ENCODE peak calls at places on chromosomes 3 and 15, in seven cellular contexts. S is GM20000, W is HCT116, H is upper lobe of right lung, G is MCF 10A, P is type B pancreatic cell, O is heart right ventricle. D is an unnamed sample.

GRCh38 chr3:47247131-47248064 is 35.2 kb downstream of the KIF9 start:
- DNase-seq in S (no peak), W (no peak), H (peak), G (no peak), P (no peak), O (no peak), D (no peak)

GRCh38 chr3:154421067-154421466 is 8.9 kb downstream of the GPR149 start:
- DNase-seq in S (no peak), W (no peak), H (no peak), G (peak), P (no peak), O (no peak), D (no peak)

GRCh38 chr15:92677998-92678397 is 22.4 kb upstream of the FAM174B start:
- DNase-seq in S (no peak), W (no peak), H (no peak), G (no peak), P (no peak), O (no peak), D (no peak)

GRCh38 chr3:37944243-37944955 is 46.2 kb upstream of the VILL start:
- DNase-seq in S (no peak), W (no peak), H (no peak), G (peak), P (no peak), O (no peak), D (no peak)

GRCh38 chr15:83565553-83566159 is 88.3 kb upstream of the ADAMTSL3 start:
- DNase-seq in S (peak), W (peak), H (no peak), G (peak), P (no peak), O (no peak), D (peak)

GRCh38 chr3:112858410-112859069 is 11.9 kb upstream of the CD200R1L start:
- DNase-seq in S (no peak), W (no peak), H (no peak), G (peak), P (no peak), O (no peak), D (no peak)

GRCh38 chr3:24135280-24135679 is 190.2 kb downstream of the NR1D2 start:
- DNase-seq in S (no peak), W (no peak), H (no peak), G (peak), P (no peak), O (no peak), D (no peak)

GRCh38 chr3:183253364-183253960 is 409 bp downstream of the B3GNT5 start:
- DNase-seq in S (peak), W (no peak), H (peak), G (peak), P (peak), O (peak), D (no peak)

GRCh38 chr15:60945196-60945595 is 283.9 kb downstream of the RORA start:
- DNase-seq in S (no peak), W (no peak), H (no peak), G (peak), P (no peak), O (peak), D (no peak)

GRCh38 chr15:67240235-67241131 is 14.0 kb downstream of the AAGAB start:
- DNase-seq in S (peak), W (peak), H (no peak), G (peak), P (no peak), O (no peak), D (peak)

GRCh38 chr3:10583798-10584708 is 78.7 kb upstream of the ATP2B2 start:
- DNase-seq in S (no peak), W (no peak), H (no peak), G (no peak), P (no peak), O (no peak), D (no peak)

GRCh38 chr3:147945968-147946519 is 536.9 kb downstream of the ZIC1 start:
- DNase-seq in S (peak), W (peak), H (no peak), G (peak), P (no peak), O (peak), D (peak)

GRCh38 chr3:194836676-194837075 is 151.0 kb downstream of the FAM43A start:
- DNase-seq in S (no peak), W (no peak), H (no peak), G (no peak), P (no peak), O (no peak), D (no peak)

GRCh38 chr3:72273615-72274014 is 488.7 kb upstream of the PROK2 start:
- DNase-seq in S (no peak), W (no peak), H (no peak), G (no peak), P (no peak), O (no peak), D (no peak)

GRCh38 chr3:49972656-49973055 is 32.7 kb downstream of the RBM6 start:
- DNase-seq in S (no peak), W (no peak), H (no peak), G (no peak), P (no peak), O (no peak), D (no peak)

GRCh38 chr3:53486961-53487654 is 7.3 kb upstream of the CACNA1D start:
- DNase-seq in S (no peak), W (no peak), H (no peak), G (no peak), P (no peak), O (no peak), D (no peak)

DNA sequence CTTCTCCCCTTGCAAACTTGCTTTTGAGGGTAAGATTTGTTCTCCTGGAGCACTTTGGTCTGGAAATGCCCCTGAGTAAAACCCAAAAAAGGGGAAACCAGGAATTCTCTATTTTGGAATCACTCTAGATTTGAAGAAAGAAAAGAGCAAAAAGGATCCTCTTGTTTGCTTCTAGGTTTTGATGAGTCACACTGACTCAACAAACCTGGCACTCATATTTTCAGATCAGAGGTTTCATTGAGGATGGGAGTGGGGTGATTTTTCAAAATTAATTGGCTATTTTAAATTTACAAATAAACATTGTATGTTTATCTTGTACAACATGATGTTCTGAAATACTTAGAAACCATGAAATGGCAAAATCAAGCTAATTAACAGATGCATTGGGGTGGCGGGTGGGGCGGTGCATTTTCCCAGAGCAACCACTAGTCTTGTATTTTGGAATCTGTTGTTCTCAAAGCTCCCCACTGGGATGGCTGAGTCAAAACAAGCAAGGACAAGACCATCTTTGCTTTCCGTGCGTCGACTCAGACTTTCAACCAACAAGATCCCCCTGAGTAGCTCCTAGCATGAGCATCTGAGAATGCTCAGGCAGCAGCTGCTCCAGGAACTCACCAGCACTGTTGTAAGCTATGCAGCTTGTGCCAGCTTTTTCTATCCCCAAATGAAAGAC is 451.4 kb downstream of the WDR72 start:
- DNase-seq in S (no peak), W (no peak), H (no peak), G (no peak), P (no peak), O (no peak), D (no peak)
- TF ChIP-seq CTCF in S (no peak), W (peak), H (no peak), G (no peak), P (peak), O (no peak), D (no peak)

GRCh38 chr15:27223166-27223565 is 252.2 kb downstream of the GABRG3 start:
- DNase-seq in S (no peak), W (no peak), H (no peak), G (no peak), P (no peak), O (no peak), D (no peak)
- TF ChIP-seq CTCF in S (no peak), W (no peak), H (no peak), G (no peak), P (no peak), O (no peak), D (no peak)

DNA sequence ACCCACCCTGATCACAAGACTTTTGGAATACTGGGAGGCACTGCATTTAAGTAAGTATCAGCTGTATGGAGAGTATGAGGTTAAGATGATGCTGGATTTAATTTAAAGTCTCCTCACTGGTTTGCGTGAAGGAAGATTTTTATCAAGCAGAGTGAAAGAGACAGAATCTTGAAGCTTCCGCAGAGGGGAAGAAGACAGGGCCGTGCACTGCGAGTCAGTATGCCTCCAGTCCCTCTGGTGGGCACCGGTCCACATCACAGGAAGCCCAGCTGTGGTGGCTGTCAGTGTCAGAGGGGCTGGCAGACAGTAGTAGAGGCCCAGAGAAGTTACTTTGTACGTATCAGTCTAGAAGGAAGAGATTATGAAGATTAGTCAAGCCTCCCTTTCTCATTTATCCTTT is 379.0 kb upstream of the TPRG1 start:
- DNase-seq in S (no peak), W (no peak), H (peak), G (no peak), P (no peak), O (peak), D (no peak)
- TF ChIP-seq CTCF in S (no peak), W (peak), H (peak), G (no peak), P (peak), O (no peak), D (no peak)

DNA sequence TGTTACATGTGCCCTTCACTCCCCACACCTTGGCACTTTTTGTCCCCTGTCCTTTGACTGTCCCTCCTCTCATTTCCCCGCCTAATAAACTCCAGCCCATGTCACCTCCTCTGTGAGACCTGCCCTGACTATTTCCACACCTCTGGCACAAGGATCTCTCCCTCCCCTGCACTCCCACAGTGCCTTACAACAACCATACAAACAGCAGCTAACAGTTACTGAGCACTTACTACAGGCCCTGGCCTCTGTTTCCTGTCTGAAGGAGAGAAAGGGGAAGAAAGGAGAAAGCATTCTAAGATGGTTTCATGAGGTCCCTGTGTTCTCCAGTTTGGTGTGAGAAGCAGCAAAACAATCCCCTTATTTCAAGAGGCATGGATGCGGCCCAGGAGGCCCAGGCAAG is 20.0 kb upstream of the TRH start:
- DNase-seq in S (no peak), W (no peak), H (peak), G (no peak), P (no peak), O (no peak), D (no peak)
- TF ChIP-seq CTCF in S (no peak), W (no peak), H (no peak), G (no peak), P (no peak), O (no peak), D (no peak)

DNA sequence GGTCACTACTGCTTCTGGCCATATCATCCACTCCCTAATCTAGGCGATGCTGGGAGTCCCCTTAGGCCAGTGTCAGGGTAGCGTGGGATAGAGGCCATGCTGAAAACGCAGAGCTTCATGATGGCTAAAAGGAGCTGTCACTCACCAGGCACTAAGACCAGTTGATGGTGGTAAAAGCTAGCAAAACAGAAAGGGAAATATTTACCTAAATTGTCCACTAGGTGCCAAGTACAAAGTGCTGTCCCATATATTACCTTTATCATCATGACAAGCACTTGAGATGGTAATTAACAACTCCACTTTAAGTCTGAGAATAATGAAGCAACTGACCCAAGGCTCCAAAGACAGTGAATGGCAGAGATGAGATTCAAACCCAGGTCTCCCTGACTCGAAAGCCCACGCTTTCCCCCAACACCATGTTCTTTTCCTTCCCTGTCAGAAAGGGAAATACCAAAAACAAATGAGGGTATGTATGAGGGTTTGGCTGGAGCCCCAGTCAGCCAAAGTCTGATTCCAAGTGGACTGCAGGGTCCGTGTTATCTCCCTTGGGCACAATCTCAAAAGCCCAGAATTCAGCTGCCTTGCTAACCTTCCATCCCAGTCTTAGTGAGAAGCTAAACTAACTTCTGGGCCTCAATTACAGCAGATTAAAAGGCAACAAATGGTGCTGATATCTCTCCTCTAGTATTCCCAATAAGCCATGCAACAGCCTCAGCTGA is 84.7 kb downstream of the RBPMS2 start:
- DNase-seq in S (no peak), W (no peak), H (no peak), G (no peak), P (no peak), O (no peak), D (no peak)
- TF ChIP-seq CTCF in S (no peak), W (peak), H (peak), G (peak), P (peak), O (peak), D (no peak)

GRCh38 chr3:79870006-79870620 is 102.3 kb upstream of the ROBO1 start:
- DNase-seq in S (no peak), W (no peak), H (no peak), G (no peak), P (no peak), O (no peak), D (no peak)
- TF ChIP-seq CTCF in S (no peak), W (no peak), H (no peak), G (no peak), P (no peak), O (no peak), D (no peak)

GRCh38 chr3:121852256-121852655 is 17.2 kb downstream of the EAF2 start:
- DNase-seq in S (no peak), W (no peak), H (no peak), G (no peak), P (no peak), O (no peak), D (peak)
- TF ChIP-seq CTCF in S (no peak), W (no peak), H (no peak), G (peak), P (no peak), O (no peak), D (no peak)